ENCODE peak calls at places on chromosomes 5 and 9, in four cellular contexts. I, T, O and K are unnamed samples.

GRCh38 chr5:54742417-54742889 is 224.9 kb downstream of the SNX18 start:
- DNase-seq in O (peak), T (no peak), I (peak), K (no peak)

GRCh38 chr5:78887384-78888118 is 97.6 kb downstream of the ARSB start:
- DNase-seq in T (no peak), O (no peak), I (no peak), K (peak)

GRCh38 chr5:110790673-110791072 is 51.9 kb downstream of the SLC25A46 start:
- DNase-seq in O (peak), T (peak), I (no peak), K (no peak)

GRCh38 chr9:63817622-63818518 is 1467.1 kb downstream of the FOXD4L5 start:
- DNase-seq in T (no peak), I (peak), O (peak), K (peak)

GRCh38 chr5:78127875-78128274 is 166.6 kb downstream of the AP3B1 start:
- DNase-seq in O (no peak), T (no peak), I (no peak), K (no peak)

GRCh38 chr5:58265531-58265930 is 194.4 kb downstream of the PLK2 start:
- DNase-seq in I (no peak), O (no peak), T (no peak), K (no peak)

GRCh38 chr9:114504341-114505186 is 709 bp downstream of the WHRN start:
- DNase-seq in I (peak), T (peak), O (no peak), K (peak)

GRCh38 chr5:175671013-175671412 is 13.1 kb downstream of the HRH2 start:
- DNase-seq in O (no peak), I (no peak), T (no peak), K (no peak)

GRCh38 chr5:160064979-160065619 is 54.2 kb downstream of the PWWP2A start:
- DNase-seq in I (peak), O (no peak), T (no peak), K (no peak)

GRCh38 chr9:132207839-132208615 is 46.2 kb downstream of the NTNG2 start:
- DNase-seq in I (no peak), T (no peak), O (no peak), K (no peak)
- TF ChIP-seq CTCF in I (no peak), T (no peak), O (no peak), K (no peak)

GRCh38 chr5:43401827-43402226 is 10.4 kb downstream of the CCL28 start:
- DNase-seq in T (no peak), O (peak), I (no peak), K (no peak)
- TF ChIP-seq CTCF in T (peak), O (peak), I (peak), K (no peak)

GRCh38 chr9:127463382-127463781 is 12.1 kb downstream of the LRSAM1 start:
- DNase-seq in T (no peak), O (no peak), I (no peak), K (no peak)
- TF ChIP-seq CTCF in T (no peak), O (no peak), I (no peak), K (no peak)

DNA sequence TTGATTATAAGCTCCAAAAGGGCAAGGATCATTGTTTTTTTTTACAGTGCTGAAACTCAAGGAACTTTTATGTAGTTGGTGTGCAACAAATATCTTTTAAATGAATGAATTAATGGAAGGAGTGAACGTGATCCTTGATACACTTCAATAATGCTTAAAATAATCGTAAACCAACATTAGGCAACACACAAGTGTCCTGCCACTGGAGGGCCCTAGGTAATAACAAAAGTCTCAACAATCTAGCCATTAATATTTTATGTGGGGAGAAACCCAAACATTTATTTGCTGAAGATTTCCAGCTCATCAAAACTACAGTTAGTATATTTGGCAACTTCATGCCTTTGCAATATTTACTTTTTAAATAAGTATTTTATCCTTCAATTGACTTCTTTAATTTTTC is 309.0 kb upstream of the FBXL7 start:
- DNase-seq in O (no peak), I (no peak), T (no peak), K (no peak)
- TF ChIP-seq CTCF in O (no peak), I (no peak), T (peak), K (no peak)

GRCh38 chr9:96651626-96652025 is 3.5 kb downstream of the PRXL2C start:
- DNase-seq in I (no peak), T (no peak), O (peak), K (peak)
- TF ChIP-seq CTCF in I (peak), T (peak), O (peak), K (peak)

GRCh38 chr5:169119287-169120048 is 181.5 kb downstream of the SLIT3 start:
- DNase-seq in T (no peak), I (no peak), O (no peak), K (no peak)

GRCh38 chr5:169114466-169114865 is 186.5 kb downstream of the SLIT3 start:
- DNase-seq in O (no peak), T (no peak), I (no peak), K (no peak)

GRCh38 chr5:169121631-169122420 is 179.1 kb downstream of the SLIT3 start:
- DNase-seq in I (no peak), O (peak), T (peak), K (no peak)

GRCh38 chr5:169115725-169116124 is 185.2 kb downstream of the SLIT3 start:
- DNase-seq in T (no peak), I (no peak), O (no peak), K (no peak)

DNA sequence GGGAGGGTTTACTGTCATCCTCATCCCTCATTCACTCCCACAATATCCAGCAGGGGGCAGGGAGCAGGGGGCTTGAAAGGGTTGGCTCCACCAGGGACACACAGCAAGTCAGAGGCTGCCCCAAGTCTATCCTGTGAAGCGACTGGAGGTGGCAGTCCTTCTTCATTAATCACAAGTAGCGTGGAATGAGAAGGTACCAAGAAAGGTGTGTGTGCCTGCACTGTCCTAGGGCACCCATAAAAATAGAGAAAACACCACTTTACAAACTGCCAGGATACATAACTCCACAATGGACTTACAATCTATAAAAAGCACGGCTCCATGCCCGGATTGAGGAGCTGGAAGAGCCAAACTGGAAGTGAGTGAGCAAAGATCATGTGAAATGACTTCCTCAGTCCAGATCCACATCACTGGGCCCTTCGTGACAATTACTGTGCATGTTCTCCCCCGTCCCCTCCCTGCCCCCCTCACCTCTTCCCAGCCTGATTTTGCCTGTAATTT is 183.9 kb downstream of the SLIT3 start:
- DNase-seq in O (peak), T (no peak), I (no peak), K (no peak)
- TF ChIP-seq CTCF in O (no peak), T (no peak), I (no peak), K (no peak)

DNA sequence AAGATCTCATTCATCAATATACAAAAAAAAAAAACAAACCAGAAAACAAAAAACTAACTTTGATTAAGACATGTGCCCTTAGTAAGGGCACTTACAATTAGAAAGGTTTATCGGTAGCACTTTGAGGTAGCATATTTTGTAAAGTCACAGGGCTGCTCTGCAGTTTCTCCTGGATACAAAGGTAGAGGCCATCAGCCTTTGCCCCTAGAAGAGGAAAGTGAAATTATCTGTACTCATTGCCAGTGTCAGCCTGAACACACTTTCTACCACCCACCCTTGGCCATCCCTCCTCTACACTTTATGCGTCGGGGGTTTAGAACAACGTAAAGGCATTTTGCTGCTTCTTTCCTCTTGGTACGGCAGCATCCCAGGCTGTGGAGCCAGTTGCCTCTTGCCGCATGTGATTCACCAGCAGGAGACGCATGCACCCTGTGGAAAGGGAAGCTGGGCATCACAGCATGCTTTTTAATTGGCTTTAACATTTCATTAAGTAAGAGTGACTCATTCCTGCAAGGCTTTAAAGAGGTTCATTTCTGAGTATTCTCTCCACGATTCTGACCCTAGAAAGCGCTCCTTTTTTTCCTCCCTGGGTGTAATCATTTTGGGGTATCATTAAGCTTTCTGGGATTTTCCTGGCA is 84.6 kb downstream of the CEMIP2 start:
- DNase-seq in T (peak), O (peak), I (no peak), K (no peak)
- TF ChIP-seq CTCF in T (peak), O (peak), I (no peak), K (no peak)

GRCh38 chr5:74394924-74395880 is 245.3 kb downstream of the ENC1 start:
- DNase-seq in T (no peak), O (no peak), I (peak), K (no peak)
- TF ChIP-seq CTCF in T (no peak), O (no peak), I (peak), K (no peak)

GRCh38 chr5:155655569-155655968 is 642.0 kb downstream of the KIF4B start:
- DNase-seq in I (no peak), T (no peak), O (no peak), K (no peak)
- TF ChIP-seq CTCF in I (no peak), T (no peak), O (no peak), K (no peak)